ENCODE peak calls at places on chromosomes 11 and 22, in ten cellular contexts. One of them, this sample, is unnamed.

GRCh38 chr11:2298795-2299747 is 2.6 kb downstream of the C11orf21 start:
- DNase-seq in adrenal gland: peak; percentile 3
- DNase-seq in GM04504: no peak
- DNase-seq in CD8-positive, alpha-beta memory T cell: peak; percentile 77
- DNase-seq in SHP77 treated with DMSO at 0.1 percent for 48 hours: no peak
- DNase-seq in transverse colon: peak; percentile 44
- DNase-seq in AG20443: no peak
- DNase-seq in endothelial cell: peak; percentile 49
- DNase-seq in frontal cortex: no peak
- DNase-seq in activated CD4-positive, alpha-beta memory T cell treated with anti-CD3 and anti-CD28 coated beads for 36 hours: peak; percentile 43
- DNase-seq in this sample: peak; percentile 38

GRCh38 chr11:32039149-32039548 is 51.7 kb upstream of the RCN1 start:
- DNase-seq in AG20443: no peak
- DNase-seq in GM04504: no peak
- DNase-seq in adrenal gland: no peak
- DNase-seq in transverse colon: no peak
- DNase-seq in SHP77 treated with DMSO at 0.1 percent for 48 hours: no peak
- DNase-seq in activated CD4-positive, alpha-beta memory T cell treated with anti-CD3 and anti-CD28 coated beads for 36 hours: no peak
- DNase-seq in endothelial cell: no peak
- DNase-seq in CD8-positive, alpha-beta memory T cell: no peak
- DNase-seq in frontal cortex: no peak
- DNase-seq in this sample: no peak

GRCh38 chr11:30786392-30787120 is 200.4 kb upstream of the MPPED2 start:
- DNase-seq in AG20443: peak; percentile 7
- DNase-seq in adrenal gland: no peak
- DNase-seq in transverse colon: no peak
- DNase-seq in endothelial cell: no peak
- DNase-seq in CD8-positive, alpha-beta memory T cell: no peak
- DNase-seq in GM04504: peak; percentile 9
- DNase-seq in frontal cortex: no peak
- DNase-seq in SHP77 treated with DMSO at 0.1 percent for 48 hours: no peak
- DNase-seq in activated CD4-positive, alpha-beta memory T cell treated with anti-CD3 and anti-CD28 coated beads for 36 hours: no peak
- DNase-seq in this sample: no peak

GRCh38 chr22:44449061-44449682 is 48.9 kb downstream of the RTL6 start:
- DNase-seq in SHP77 treated with DMSO at 0.1 percent for 48 hours: no peak
- DNase-seq in endothelial cell: no peak
- DNase-seq in adrenal gland: peak; percentile 91
- DNase-seq in CD8-positive, alpha-beta memory T cell: no peak
- DNase-seq in GM04504: peak; percentile 85
- DNase-seq in activated CD4-positive, alpha-beta memory T cell treated with anti-CD3 and anti-CD28 coated beads for 36 hours: no peak
- DNase-seq in frontal cortex: no peak
- DNase-seq in transverse colon: no peak
- DNase-seq in AG20443: peak; percentile 86
- DNase-seq in this sample: no peak

GRCh38 chr11:8309862-8310261 is 46.2 kb upstream of the LMO1 start:
- DNase-seq in transverse colon: no peak
- DNase-seq in SHP77 treated with DMSO at 0.1 percent for 48 hours: no peak
- DNase-seq in AG20443: no peak
- DNase-seq in activated CD4-positive, alpha-beta memory T cell treated with anti-CD3 and anti-CD28 coated beads for 36 hours: no peak
- DNase-seq in endothelial cell: no peak
- DNase-seq in frontal cortex: no peak
- DNase-seq in CD8-positive, alpha-beta memory T cell: no peak
- DNase-seq in GM04504: no peak
- DNase-seq in adrenal gland: no peak
- DNase-seq in this sample: no peak

GRCh38 chr22:37064553-37064952 is 13.0 kb downstream of the KCTD17 start:
- DNase-seq in endothelial cell: no peak
- DNase-seq in transverse colon: no peak
- DNase-seq in activated CD4-positive, alpha-beta memory T cell treated with anti-CD3 and anti-CD28 coated beads for 36 hours: no peak
- DNase-seq in CD8-positive, alpha-beta memory T cell: no peak
- DNase-seq in adrenal gland: no peak
- DNase-seq in GM04504: no peak
- DNase-seq in SHP77 treated with DMSO at 0.1 percent for 48 hours: no peak
- DNase-seq in AG20443: no peak
- DNase-seq in frontal cortex: no peak
- DNase-seq in this sample: no peak

GRCh38 chr11:14519692-14520085 is 497 bp downstream of the PSMA1 start:
- DNase-seq in GM04504: no peak
- DNase-seq in endothelial cell: no peak
- DNase-seq in activated CD4-positive, alpha-beta memory T cell treated with anti-CD3 and anti-CD28 coated beads for 36 hours: peak; percentile 58
- DNase-seq in transverse colon: no peak
- DNase-seq in frontal cortex: no peak
- DNase-seq in adrenal gland: no peak
- DNase-seq in SHP77 treated with DMSO at 0.1 percent for 48 hours: no peak
- DNase-seq in AG20443: peak; percentile 19
- DNase-seq in CD8-positive, alpha-beta memory T cell: no peak
- DNase-seq in this sample: no peak

GRCh38 chr11:72696866-72697428 is 22.7 kb upstream of the PDE2A start:
- DNase-seq in AG20443: peak; percentile 95
- DNase-seq in CD8-positive, alpha-beta memory T cell: no peak
- DNase-seq in transverse colon: no peak
- DNase-seq in endothelial cell: no peak
- DNase-seq in frontal cortex: no peak
- DNase-seq in activated CD4-positive, alpha-beta memory T cell treated with anti-CD3 and anti-CD28 coated beads for 36 hours: no peak
- DNase-seq in adrenal gland: no peak
- DNase-seq in GM04504: no peak
- DNase-seq in SHP77 treated with DMSO at 0.1 percent for 48 hours: no peak
- DNase-seq in this sample: peak; percentile 42

GRCh38 chr11:61871158-61871597 is 20.2 kb downstream of the FADS3 start:
- DNase-seq in endothelial cell: peak; percentile 91
- DNase-seq in adrenal gland: peak; percentile 90
- DNase-seq in transverse colon: peak; percentile 65
- DNase-seq in CD8-positive, alpha-beta memory T cell: peak; percentile 53
- DNase-seq in frontal cortex: peak; percentile 91
- DNase-seq in SHP77 treated with DMSO at 0.1 percent for 48 hours: peak; percentile 55
- DNase-seq in GM04504: peak; percentile 58
- DNase-seq in AG20443: peak; percentile 96
- DNase-seq in activated CD4-positive, alpha-beta memory T cell treated with anti-CD3 and anti-CD28 coated beads for 36 hours: peak; percentile 80
- DNase-seq in this sample: peak; percentile 66

GRCh38 chr22:20571531-20572007 is 64.2 kb downstream of the MED15 start:
- DNase-seq in activated CD4-positive, alpha-beta memory T cell treated with anti-CD3 and anti-CD28 coated beads for 36 hours: peak; percentile 71
- DNase-seq in adrenal gland: no peak
- DNase-seq in AG20443: peak; percentile 54
- DNase-seq in frontal cortex: no peak
- DNase-seq in GM04504: no peak
- DNase-seq in CD8-positive, alpha-beta memory T cell: peak; percentile 65
- DNase-seq in endothelial cell: peak; percentile 66
- DNase-seq in SHP77 treated with DMSO at 0.1 percent for 48 hours: no peak
- DNase-seq in transverse colon: peak; percentile 45
- DNase-seq in this sample: peak; percentile 46

GRCh38 chr11:58945663-58946062 is 6.4 kb downstream of the GLYATL1 start:
- DNase-seq in frontal cortex: no peak
- DNase-seq in adrenal gland: no peak
- DNase-seq in endothelial cell: no peak
- DNase-seq in activated CD4-positive, alpha-beta memory T cell treated with anti-CD3 and anti-CD28 coated beads for 36 hours: no peak
- DNase-seq in CD8-positive, alpha-beta memory T cell: no peak
- DNase-seq in transverse colon: no peak
- DNase-seq in GM04504: no peak
- DNase-seq in AG20443: no peak
- DNase-seq in SHP77 treated with DMSO at 0.1 percent for 48 hours: no peak
- DNase-seq in this sample: no peak

GRCh38 chr11:235998-236773 is at the start of gene SIRT3:
- DNase-seq in SHP77 treated with DMSO at 0.1 percent for 48 hours: peak; percentile 5
- DNase-seq in CD8-positive, alpha-beta memory T cell: peak; percentile 87
- DNase-seq in frontal cortex: peak; percentile 96
- DNase-seq in transverse colon: peak; percentile 92
- DNase-seq in GM04504: peak; percentile 61
- DNase-seq in AG20443: peak; percentile 98
- DNase-seq in activated CD4-positive, alpha-beta memory T cell treated with anti-CD3 and anti-CD28 coated beads for 36 hours: peak; percentile 88
- DNase-seq in adrenal gland: peak; percentile 86
- DNase-seq in endothelial cell: peak; percentile 79
- DNase-seq in this sample: peak; percentile 89

GRCh38 chr11:128860571-128861361 is 6.3 kb downstream of the KCNJ1 start:
- DNase-seq in AG20443: peak; percentile 85
- DNase-seq in adrenal gland: no peak
- DNase-seq in activated CD4-positive, alpha-beta memory T cell treated with anti-CD3 and anti-CD28 coated beads for 36 hours: no peak
- DNase-seq in frontal cortex: no peak
- DNase-seq in GM04504: peak; percentile 80
- DNase-seq in transverse colon: no peak
- DNase-seq in SHP77 treated with DMSO at 0.1 percent for 48 hours: no peak
- DNase-seq in CD8-positive, alpha-beta memory T cell: no peak
- DNase-seq in endothelial cell: no peak
- DNase-seq in this sample: no peak

GRCh38 chr22:39242809-39243442 is 1.9 kb downstream of the PDGFB start:
- DNase-seq in transverse colon: no peak
- DNase-seq in endothelial cell: no peak
- DNase-seq in frontal cortex: no peak
- DNase-seq in SHP77 treated with DMSO at 0.1 percent for 48 hours: no peak
- DNase-seq in AG20443: no peak
- DNase-seq in GM04504: no peak
- DNase-seq in activated CD4-positive, alpha-beta memory T cell treated with anti-CD3 and anti-CD28 coated beads for 36 hours: peak; percentile 54
- DNase-seq in CD8-positive, alpha-beta memory T cell: peak; percentile 52
- DNase-seq in adrenal gland: no peak
- DNase-seq in this sample: peak; percentile 39

GRCh38 chr11:114061053-114062049 is 1.8 kb downstream of the ZBTB16 start:
- DNase-seq in SHP77 treated with DMSO at 0.1 percent for 48 hours: no peak
- DNase-seq in CD8-positive, alpha-beta memory T cell: no peak
- DNase-seq in AG20443: peak; percentile 49
- DNase-seq in activated CD4-positive, alpha-beta memory T cell treated with anti-CD3 and anti-CD28 coated beads for 36 hours: no peak
- DNase-seq in endothelial cell: peak; percentile 18
- DNase-seq in frontal cortex: peak; percentile 34
- DNase-seq in adrenal gland: peak; percentile 59
- DNase-seq in GM04504: no peak
- DNase-seq in transverse colon: no peak
- DNase-seq in this sample: no peak

GRCh38 chr11:8639655-8640054 is 42.8 kb downstream of the TRIM66 start:
- DNase-seq in adrenal gland: no peak
- DNase-seq in GM04504: no peak
- DNase-seq in AG20443: no peak
- DNase-seq in endothelial cell: no peak
- DNase-seq in frontal cortex: no peak
- DNase-seq in CD8-positive, alpha-beta memory T cell: no peak
- DNase-seq in transverse colon: no peak
- DNase-seq in SHP77 treated with DMSO at 0.1 percent for 48 hours: no peak
- DNase-seq in activated CD4-positive, alpha-beta memory T cell treated with anti-CD3 and anti-CD28 coated beads for 36 hours: no peak
- DNase-seq in this sample: no peak

GRCh38 chr11:109320595-109320994 is 101.4 kb upstream of the C11orf87 start:
- DNase-seq in endothelial cell: no peak
- DNase-seq in CD8-positive, alpha-beta memory T cell: no peak
- DNase-seq in frontal cortex: no peak
- DNase-seq in SHP77 treated with DMSO at 0.1 percent for 48 hours: no peak
- DNase-seq in adrenal gland: no peak
- DNase-seq in transverse colon: no peak
- DNase-seq in AG20443: peak; percentile 34
- DNase-seq in GM04504: peak; percentile 67
- DNase-seq in activated CD4-positive, alpha-beta memory T cell treated with anti-CD3 and anti-CD28 coated beads for 36 hours: no peak
- DNase-seq in this sample: no peak

GRCh38 chr11:94746721-94747120 is 21.4 kb upstream of the AMOTL1 start:
- DNase-seq in CD8-positive, alpha-beta memory T cell: no peak
- DNase-seq in adrenal gland: no peak
- DNase-seq in frontal cortex: no peak
- DNase-seq in endothelial cell: no peak
- DNase-seq in SHP77 treated with DMSO at 0.1 percent for 48 hours: no peak
- DNase-seq in AG20443: no peak
- DNase-seq in transverse colon: no peak
- DNase-seq in GM04504: no peak
- DNase-seq in activated CD4-positive, alpha-beta memory T cell treated with anti-CD3 and anti-CD28 coated beads for 36 hours: no peak
- DNase-seq in this sample: no peak

GRCh38 chr11:124717786-124718634 is 21.7 kb upstream of the NRGN start:
- DNase-seq in adrenal gland: no peak
- DNase-seq in SHP77 treated with DMSO at 0.1 percent for 48 hours: no peak
- DNase-seq in frontal cortex: no peak
- DNase-seq in CD8-positive, alpha-beta memory T cell: peak; percentile 36
- DNase-seq in endothelial cell: peak; percentile 23
- DNase-seq in AG20443: peak; percentile 53
- DNase-seq in GM04504: no peak
- DNase-seq in activated CD4-positive, alpha-beta memory T cell treated with anti-CD3 and anti-CD28 coated beads for 36 hours: peak; percentile 33
- DNase-seq in transverse colon: no peak
- DNase-seq in this sample: no peak

GRCh38 chr11:109998921-109999320 is 94.3 kb upstream of the ZC3H12C start:
- DNase-seq in frontal cortex: no peak
- DNase-seq in CD8-positive, alpha-beta memory T cell: no peak
- DNase-seq in endothelial cell: no peak
- DNase-seq in activated CD4-positive, alpha-beta memory T cell treated with anti-CD3 and anti-CD28 coated beads for 36 hours: no peak
- DNase-seq in SHP77 treated with DMSO at 0.1 percent for 48 hours: no peak
- DNase-seq in AG20443: no peak
- DNase-seq in transverse colon: no peak
- DNase-seq in adrenal gland: no peak
- DNase-seq in GM04504: no peak
- DNase-seq in this sample: no peak

GRCh38 chr11:36462321-36462720 is 47.8 kb downstream of the TRAF6 start:
- DNase-seq in GM04504: no peak
- DNase-seq in frontal cortex: no peak
- DNase-seq in CD8-positive, alpha-beta memory T cell: no peak
- DNase-seq in adrenal gland: no peak
- DNase-seq in transverse colon: no peak
- DNase-seq in AG20443: no peak
- DNase-seq in SHP77 treated with DMSO at 0.1 percent for 48 hours: no peak
- DNase-seq in activated CD4-positive, alpha-beta memory T cell treated with anti-CD3 and anti-CD28 coated beads for 36 hours: no peak
- DNase-seq in endothelial cell: no peak
- DNase-seq in this sample: no peak

GRCh38 chr22:21857501-21857914 is 9.9 kb downstream of the MAPK1 start:
- DNase-seq in activated CD4-positive, alpha-beta memory T cell treated with anti-CD3 and anti-CD28 coated beads for 36 hours: no peak
- DNase-seq in AG20443: no peak
- DNase-seq in frontal cortex: no peak
- DNase-seq in GM04504: no peak
- DNase-seq in endothelial cell: no peak
- DNase-seq in adrenal gland: no peak
- DNase-seq in SHP77 treated with DMSO at 0.1 percent for 48 hours: no peak
- DNase-seq in transverse colon: no peak
- DNase-seq in CD8-positive, alpha-beta memory T cell: no peak
- DNase-seq in this sample: no peak

GRCh38 chr11:129281471-129282268 is 89.5 kb upstream of the ARHGAP32 start:
- DNase-seq in GM04504: no peak
- DNase-seq in frontal cortex: no peak
- DNase-seq in transverse colon: no peak
- DNase-seq in adrenal gland: peak; percentile 54
- DNase-seq in SHP77 treated with DMSO at 0.1 percent for 48 hours: no peak
- DNase-seq in activated CD4-positive, alpha-beta memory T cell treated with anti-CD3 and anti-CD28 coated beads for 36 hours: no peak
- DNase-seq in CD8-positive, alpha-beta memory T cell: no peak
- DNase-seq in AG20443: no peak
- DNase-seq in endothelial cell: no peak
- DNase-seq in this sample: no peak

GRCh38 chr11:13207665-13208594 is 69.7 kb upstream of the BMAL1 start:
- DNase-seq in SHP77 treated with DMSO at 0.1 percent for 48 hours: no peak
- DNase-seq in AG20443: peak; percentile 72
- DNase-seq in activated CD4-positive, alpha-beta memory T cell treated with anti-CD3 and anti-CD28 coated beads for 36 hours: peak; percentile 32
- DNase-seq in endothelial cell: no peak
- DNase-seq in frontal cortex: no peak
- DNase-seq in CD8-positive, alpha-beta memory T cell: no peak
- DNase-seq in adrenal gland: peak; percentile 40
- DNase-seq in transverse colon: peak; percentile 40
- DNase-seq in GM04504: no peak
- DNase-seq in this sample: peak; percentile 54

GRCh38 chr11:117072517-117073218 is 25.6 kb downstream of the SIK3 start:
- DNase-seq in frontal cortex: no peak
- DNase-seq in SHP77 treated with DMSO at 0.1 percent for 48 hours: no peak
- DNase-seq in endothelial cell: no peak
- DNase-seq in activated CD4-positive, alpha-beta memory T cell treated with anti-CD3 and anti-CD28 coated beads for 36 hours: no peak
- DNase-seq in AG20443: peak; percentile 82
- DNase-seq in GM04504: peak; percentile 82
- DNase-seq in adrenal gland: no peak
- DNase-seq in CD8-positive, alpha-beta memory T cell: no peak
- DNase-seq in transverse colon: no peak
- DNase-seq in this sample: no peak

GRCh38 chr22:25360411-25360810 is 141.0 kb downstream of the CRYBB2 start:
- DNase-seq in adrenal gland: peak; percentile 8
- DNase-seq in transverse colon: no peak
- DNase-seq in frontal cortex: no peak
- DNase-seq in CD8-positive, alpha-beta memory T cell: no peak
- DNase-seq in GM04504: no peak
- DNase-seq in SHP77 treated with DMSO at 0.1 percent for 48 hours: no peak
- DNase-seq in endothelial cell: no peak
- DNase-seq in activated CD4-positive, alpha-beta memory T cell treated with anti-CD3 and anti-CD28 coated beads for 36 hours: no peak
- DNase-seq in AG20443: no peak
- DNase-seq in this sample: no peak

GRCh38 chr11:96863520-96863919 is 473.7 kb downstream of the JRKL start:
- DNase-seq in CD8-positive, alpha-beta memory T cell: no peak
- DNase-seq in adrenal gland: peak; percentile 46
- DNase-seq in GM04504: no peak
- DNase-seq in endothelial cell: no peak
- DNase-seq in activated CD4-positive, alpha-beta memory T cell treated with anti-CD3 and anti-CD28 coated beads for 36 hours: no peak
- DNase-seq in AG20443: no peak
- DNase-seq in SHP77 treated with DMSO at 0.1 percent for 48 hours: no peak
- DNase-seq in transverse colon: no peak
- DNase-seq in frontal cortex: no peak
- DNase-seq in this sample: no peak